ENCODE peak calls at places on chromosome 19, in ten cellular contexts. T is COLO829; J is AG09319; Z is amygdala; A is KG1; O is effector memory CD4-positive, alpha-beta T cell; X is kidney; D is stimulated activated CD4-positive, alpha-beta T cell treated with anti-CD3 and anti-CD28 coated beads, Interleukin-2, amount 100 ng/mL, for 48 hours; C is NCI-H1436; N is fibroblast of the conjunctiva. R is an unnamed sample.
A peak's percentile ranks its signal among the peaks of the same experiment; 100 is the strongest.

GRCh38 chr19:37738371-37738770 is 18.8 kb upstream of the ZNF607 start:
- DNase-seq in N (no peak), D (no peak), C (no peak), J (no peak), X (no peak), Z (no peak), A (no peak), O (no peak), T (no peak), R (no peak)

GRCh38 chr19:44900328-44901244 is 5.0 kb upstream of the APOE start:
- DNase-seq in C (no peak), A (no peak), N (no peak), T (no peak), Z (no peak), D (no peak), O (no peak), J (no peak), X (no peak), R (no peak)

GRCh38 chr19:7197169-7197759 is 97.0 kb downstream of the INSR start:
- DNase-seq in N (peak; percentile 84), T (peak; percentile 61), A (peak; percentile 93), J (peak; percentile 90), X (peak; percentile 98), O (peak; percentile 70), Z (peak; percentile 79), C (peak; percentile 73), D (peak; percentile 82), R (peak; percentile 93)

GRCh38 chr19:12720851-12721655 is 2.7 kb downstream of the TNPO2 start:
- DNase-seq in O (no peak), T (no peak), N (no peak), J (no peak), C (no peak), X (no peak), D (no peak), A (no peak), Z (no peak), R (no peak)

GRCh38 chr19:40687525-40688016 is 2.9 kb downstream of the NUMBL start:
- DNase-seq in Z (no peak), J (peak; percentile 42), C (no peak), A (no peak), N (peak; percentile 47), X (peak; percentile 88), T (no peak), D (no peak), O (no peak), R (no peak)

GRCh38 chr19:2982983-2983350 is 5.6 kb downstream of the TLE6 start:
- DNase-seq in J (peak; percentile 69), X (peak; percentile 96), T (no peak), Z (peak; percentile 8), C (peak; percentile 78), A (no peak), O (no peak), D (no peak), N (peak; percentile 95), R (no peak)

GRCh38 chr19:2726904-2727639 is 5.9 kb upstream of the DIRAS1 start:
- DNase-seq in N (no peak), Z (no peak), O (no peak), D (no peak), T (no peak), X (no peak), A (no peak), J (no peak), C (no peak), R (no peak)

GRCh38 chr19:39825531-39826076 is 8.4 kb downstream of the DYRK1B start:
- DNase-seq in T (no peak), Z (no peak), J (no peak), D (no peak), C (no peak), X (peak; percentile 82), O (no peak), A (no peak), N (no peak), R (no peak)

GRCh38 chr19:13428352-13428751 is 77.9 kb downstream of the CACNA1A start:
- DNase-seq in T (no peak), C (no peak), A (peak; percentile 3), J (no peak), D (peak; percentile 4), O (no peak), Z (no peak), N (no peak), X (no peak), R (no peak)

GRCh38 chr19:54523403-54523802 is 20.8 kb downstream of the LAIR2 start:
- DNase-seq in X (no peak), Z (no peak), J (no peak), T (peak; percentile 45), N (no peak), A (no peak), O (no peak), D (peak; percentile 34), C (no peak), R (peak; percentile 10)

GRCh38 chr19:45424191-45425058 is 708 bp upstream of the ERCC1 start:
- DNase-seq in C (no peak), J (peak; percentile 71), A (no peak), T (peak; percentile 95), O (no peak), D (no peak), X (peak; percentile 93), N (peak; percentile 87), Z (no peak), R (peak; percentile 21)

GRCh38 chr19:14580623-14581237 is 2.2 kb upstream of the CLEC17A start:
- DNase-seq in X (no peak), T (no peak), J (no peak), O (no peak), D (peak; percentile 63), Z (no peak), A (no peak), C (no peak), N (no peak), R (no peak)

GRCh38 chr19:34173145-34173956 is 1.0 kb downstream of the LSM14A start:
- DNase-seq in A (no peak), D (no peak), Z (no peak), J (no peak), T (peak; percentile 26), X (peak; percentile 81), N (no peak), O (peak; percentile 5), C (no peak), R (no peak)

GRCh38 chr19:32464279-32464678 is 58.7 kb downstream of the DPY19L3 start:
- DNase-seq in T (no peak), X (no peak), D (no peak), C (no peak), Z (no peak), N (peak; percentile 6), O (no peak), A (no peak), J (no peak), R (no peak)

GRCh38 chr19:3275583-3276340 is 51.3 kb downstream of the CELF5 start:
- DNase-seq in N (peak; percentile 53), Z (peak; percentile 38), C (peak; percentile 96), D (peak; percentile 90), T (peak; percentile 98), X (peak; percentile 92), O (peak; percentile 88), J (peak; percentile 46), A (peak; percentile 54), R (peak; percentile 88)

GRCh38 chr19:51094696-51095279 is 12.1 kb upstream of the KLK14 start:
- DNase-seq in N (no peak), A (no peak), C (peak; percentile 46), D (peak; percentile 30), Z (no peak), T (peak; percentile 29), O (no peak), X (peak; percentile 43), J (no peak), R (no peak)

GRCh38 chr19:12064266-12065099 is at the start of gene ZNF844:
- DNase-seq in N (peak; percentile 70), A (peak; percentile 35), Z (peak; percentile 94), J (peak; percentile 78), O (peak; percentile 25), X (peak; percentile 99), T (peak; percentile 46), D (peak; percentile 70), C (no peak), R (peak; percentile 77)

GRCh38 chr19:43784981-43785808 is 4.4 kb upstream of the KCNN4 start:
- DNase-seq in T (peak; percentile 62), X (no peak), O (peak; percentile 20), A (peak; percentile 88), J (peak; percentile 35), C (peak; percentile 57), D (peak; percentile 55), Z (no peak), N (peak; percentile 51), R (peak; percentile 39)

GRCh38 chr19:495440-496332 is 600 bp upstream of the MADCAM1 start:
- DNase-seq in X (no peak), N (no peak), C (peak; percentile 24), T (no peak), J (no peak), D (peak; percentile 62), O (no peak), A (no peak), Z (peak; percentile 8), R (no peak)

GRCh38 chr19:46478356-46478986 is 7.1 kb upstream of the PNMA8A start:
- DNase-seq in O (no peak), D (no peak), Z (peak; percentile 60), A (no peak), T (peak; percentile 35), N (peak; percentile 41), C (peak; percentile 81), X (peak; percentile 14), J (no peak), R (no peak)

GRCh38 chr19:38686530-38686888 is 39.1 kb downstream of the ACTN4 start:
- DNase-seq in J (no peak), A (no peak), N (no peak), Z (no peak), O (peak; percentile 63), X (no peak), C (no peak), T (no peak), D (no peak), R (peak; percentile 41)

GRCh38 chr19:16369664-16370576 is 45.3 kb downstream of the KLF2 start:
- DNase-seq in D (no peak), X (peak; percentile 66), O (peak; percentile 87), A (no peak), T (no peak), N (no peak), J (no peak), C (no peak), Z (no peak), R (no peak)

GRCh38 chr19:36973844-36974195 is 57.7 kb downstream of the ZNF568 start:
- DNase-seq in Z (no peak), A (no peak), D (no peak), O (no peak), N (no peak), C (no peak), X (no peak), T (no peak), J (no peak), R (no peak)

GRCh38 chr19:17114414-17114831 is 38.8 kb downstream of the MYO9B start:
- DNase-seq in J (no peak), X (no peak), A (no peak), C (no peak), N (no peak), O (no peak), D (no peak), Z (no peak), T (no peak), R (no peak)

GRCh38 chr19:15288146-15288963 is 44.0 kb downstream of the BRD4 start:
- DNase-seq in N (no peak), O (no peak), J (no peak), D (no peak), Z (peak; percentile 88), C (no peak), A (no peak), X (peak; percentile 87), T (peak; percentile 83), R (no peak)

GRCh38 chr19:34269968-34270621 is 15.7 kb downstream of the GARRE1 start:
- DNase-seq in D (peak; percentile 36), Z (peak; percentile 16), J (no peak), N (peak; percentile 14), T (peak; percentile 27), C (no peak), O (peak; percentile 80), X (peak; percentile 85), A (peak; percentile 10), R (no peak)

GRCh38 chr19:1657632-1658445 is 5.4 kb upstream of the TCF3 start:
- DNase-seq in O (no peak), D (no peak), T (no peak), X (peak; percentile 72), J (no peak), A (no peak), Z (no peak), N (no peak), C (no peak), R (no peak)

GRCh38 chr19:38956264-38956663 is 19.3 kb downstream of the FBXO17 start:
- DNase-seq in N (no peak), X (no peak), O (no peak), A (no peak), C (no peak), D (no peak), T (no peak), Z (no peak), J (no peak), R (no peak)